ENCODE peak calls at places on chromosomes 3 and 15, in seven cellular contexts. One of them, this sample, is unnamed. For H3K4me1 and H3K9me3, the result is how much of the 10 kb centered on the place peaks cover.

GRCh38 chr3:55567615-55568014 is 80.5 kb upstream of the WNT5A start:
- DNase-seq in fibroblast of lung: peak
- DNase-seq in left ventricle myocardium inferior: no peak
- DNase-seq in upper lobe of right lung: no peak
- DNase-seq in lower lobe of right lung: no peak
- DNase-seq in mucosa of descending colon: no peak
- DNase-seq in HCT116: no peak
- DNase-seq in this sample: peak

GRCh38 chr3:133124511-133124910 is 86.3 kb downstream of the TMEM108 start:
- DNase-seq in fibroblast of lung: peak
- DNase-seq in left ventricle myocardium inferior: peak
- DNase-seq in upper lobe of right lung: no peak
- DNase-seq in lower lobe of right lung: no peak
- DNase-seq in mucosa of descending colon: no peak
- DNase-seq in HCT116: no peak
- DNase-seq in this sample: peak

GRCh38 chr15:62089616-62090015 is 22.8 kb downstream of the C2CD4A start:
- DNase-seq in fibroblast of lung: peak
- DNase-seq in left ventricle myocardium inferior: no peak
- DNase-seq in upper lobe of right lung: no peak
- DNase-seq in lower lobe of right lung: no peak
- DNase-seq in mucosa of descending colon: no peak
- DNase-seq in HCT116: no peak
- DNase-seq in this sample: no peak

GRCh38 chr3:169659096-169659521 is 4.4 kb downstream of the MECOM start:
- DNase-seq in fibroblast of lung: no peak
- DNase-seq in left ventricle myocardium inferior: peak
- DNase-seq in upper lobe of right lung: peak
- DNase-seq in lower lobe of right lung: no peak
- DNase-seq in mucosa of descending colon: no peak
- DNase-seq in HCT116: no peak
- DNase-seq in this sample: peak

GRCh38 chr3:21117397-21117796 is 633.6 kb downstream of the ZNF385D start:
- DNase-seq in fibroblast of lung: peak
- DNase-seq in left ventricle myocardium inferior: no peak
- DNase-seq in upper lobe of right lung: no peak
- DNase-seq in lower lobe of right lung: no peak
- DNase-seq in mucosa of descending colon: no peak
- DNase-seq in HCT116: no peak
- DNase-seq in this sample: no peak

GRCh38 chr3:137642831-137643230 is 121.3 kb upstream of the SOX14 start:
- DNase-seq in fibroblast of lung: no peak
- DNase-seq in left ventricle myocardium inferior: no peak
- DNase-seq in upper lobe of right lung: no peak
- DNase-seq in lower lobe of right lung: no peak
- DNase-seq in mucosa of descending colon: no peak
- DNase-seq in HCT116: no peak
- DNase-seq in this sample: no peak

GRCh38 chr3:132804498-132804897 is 82.3 kb upstream of the NPHP3 start:
- DNase-seq in fibroblast of lung: peak
- DNase-seq in left ventricle myocardium inferior: no peak
- DNase-seq in upper lobe of right lung: no peak
- DNase-seq in lower lobe of right lung: no peak
- DNase-seq in mucosa of descending colon: no peak
- DNase-seq in HCT116: no peak
- DNase-seq in this sample: no peak

GRCh38 chr3:24505678-24506560 is 11.3 kb upstream of the THRB start:
- DNase-seq in fibroblast of lung: no peak
- DNase-seq in left ventricle myocardium inferior: no peak
- DNase-seq in upper lobe of right lung: no peak
- DNase-seq in lower lobe of right lung: no peak
- DNase-seq in mucosa of descending colon: peak
- DNase-seq in HCT116: no peak
- DNase-seq in this sample: no peak

GRCh38 chr15:48625126-48625525 is 20.4 kb downstream of the FBN1 start:
- DNase-seq in fibroblast of lung: peak
- DNase-seq in left ventricle myocardium inferior: no peak
- DNase-seq in upper lobe of right lung: no peak
- DNase-seq in lower lobe of right lung: no peak
- DNase-seq in mucosa of descending colon: no peak
- DNase-seq in HCT116: no peak
- DNase-seq in this sample: peak

GRCh38 chr15:89912145-89912673 is 543 bp downstream of the ARPIN start:
- DNase-seq in fibroblast of lung: peak
- DNase-seq in left ventricle myocardium inferior: peak
- DNase-seq in upper lobe of right lung: peak
- DNase-seq in lower lobe of right lung: peak
- DNase-seq in mucosa of descending colon: peak
- DNase-seq in HCT116: no peak
- DNase-seq in this sample: peak

GRCh38 chr3:58308728-58309127 is 2.4 kb downstream of the HTD2 start:
- DNase-seq in fibroblast of lung: no peak
- DNase-seq in left ventricle myocardium inferior: no peak
- DNase-seq in upper lobe of right lung: no peak
- DNase-seq in lower lobe of right lung: no peak
- DNase-seq in mucosa of descending colon: peak
- DNase-seq in HCT116: no peak
- DNase-seq in this sample: no peak

GRCh38 chr15:58362262-58362922 is 69.4 kb upstream of the LIPC start:
- DNase-seq in fibroblast of lung: no peak
- DNase-seq in left ventricle myocardium inferior: no peak
- DNase-seq in upper lobe of right lung: no peak
- DNase-seq in lower lobe of right lung: no peak
- DNase-seq in mucosa of descending colon: no peak
- DNase-seq in HCT116: no peak
- DNase-seq in this sample: no peak

GRCh38 chr3:186520957-186521842 is 23.0 kb downstream of the CRYGS start:
- DNase-seq in fibroblast of lung: no peak
- DNase-seq in left ventricle myocardium inferior: no peak
- DNase-seq in upper lobe of right lung: no peak
- DNase-seq in lower lobe of right lung: no peak
- DNase-seq in mucosa of descending colon: no peak
- DNase-seq in HCT116: no peak
- DNase-seq in this sample: no peak

GRCh38 chr3:65955792-65956477 is 82.8 kb downstream of the MAGI1 start:
- DNase-seq in fibroblast of lung: peak
- DNase-seq in left ventricle myocardium inferior: no peak
- DNase-seq in upper lobe of right lung: no peak
- DNase-seq in lower lobe of right lung: no peak
- DNase-seq in mucosa of descending colon: peak
- DNase-seq in HCT116: peak
- DNase-seq in this sample: no peak

GRCh38 chr3:71172951-71173350 is 410.6 kb downstream of the FOXP1 start:
- DNase-seq in fibroblast of lung: peak
- DNase-seq in left ventricle myocardium inferior: no peak
- DNase-seq in upper lobe of right lung: no peak
- DNase-seq in lower lobe of right lung: no peak
- DNase-seq in mucosa of descending colon: no peak
- DNase-seq in HCT116: no peak
- DNase-seq in this sample: no peak

GRCh38 chr3:54756330-54756731 is 171.5 kb downstream of the LRTM1 start:
- DNase-seq in fibroblast of lung: peak
- DNase-seq in left ventricle myocardium inferior: no peak
- DNase-seq in upper lobe of right lung: no peak
- DNase-seq in lower lobe of right lung: no peak
- DNase-seq in mucosa of descending colon: no peak
- DNase-seq in HCT116: no peak
- DNase-seq in this sample: no peak

GRCh38 chr3:196138464-196138863 is 56.6 kb upstream of the TFRC start:
- DNase-seq in fibroblast of lung: no peak
- DNase-seq in left ventricle myocardium inferior: no peak
- DNase-seq in upper lobe of right lung: no peak
- DNase-seq in lower lobe of right lung: peak
- DNase-seq in mucosa of descending colon: no peak
- DNase-seq in HCT116: no peak
- DNase-seq in this sample: no peak

GRCh38 chr3:67305160-67305559 is 307.1 kb downstream of the KBTBD8 start:
- DNase-seq in fibroblast of lung: no peak
- DNase-seq in left ventricle myocardium inferior: no peak
- DNase-seq in upper lobe of right lung: no peak
- DNase-seq in lower lobe of right lung: no peak
- DNase-seq in mucosa of descending colon: no peak
- DNase-seq in HCT116: no peak
- DNase-seq in this sample: no peak

GRCh38 chr15:100572362-100572983 is 29.5 kb downstream of the LINS1 start:
- DNase-seq in fibroblast of lung: no peak
- DNase-seq in left ventricle myocardium inferior: no peak
- DNase-seq in upper lobe of right lung: no peak
- DNase-seq in lower lobe of right lung: no peak
- DNase-seq in mucosa of descending colon: no peak
- DNase-seq in HCT116: no peak
- DNase-seq in this sample: peak

GRCh38 chr3:55662683-55663082 is 175.6 kb upstream of the WNT5A start:
- DNase-seq in fibroblast of lung: peak
- DNase-seq in left ventricle myocardium inferior: no peak
- DNase-seq in upper lobe of right lung: no peak
- DNase-seq in lower lobe of right lung: no peak
- DNase-seq in mucosa of descending colon: no peak
- DNase-seq in HCT116: no peak
- DNase-seq in this sample: peak

GRCh38 chr3:156209631-156210336 is 89.4 kb downstream of the KCNAB1 start:
- DNase-seq in fibroblast of lung: peak
- DNase-seq in left ventricle myocardium inferior: no peak
- DNase-seq in upper lobe of right lung: no peak
- DNase-seq in lower lobe of right lung: no peak
- DNase-seq in mucosa of descending colon: no peak
- DNase-seq in HCT116: no peak
- DNase-seq in this sample: no peak
- H3K4me1 ChIP-seq in fibroblast of lung: under half
- H3K4me1 ChIP-seq in left ventricle myocardium inferior: under half
- H3K4me1 ChIP-seq in upper lobe of right lung: under half
- H3K4me1 ChIP-seq in lower lobe of right lung: under half
- H3K4me1 ChIP-seq in mucosa of descending colon: under half
- H3K4me1 ChIP-seq in HCT116: under half
- H3K4me1 ChIP-seq in this sample: under half

GRCh38 chr15:94991718-94992117 is 760.4 kb downstream of the MCTP2 start:
- DNase-seq in fibroblast of lung: no peak
- DNase-seq in left ventricle myocardium inferior: no peak
- DNase-seq in upper lobe of right lung: no peak
- DNase-seq in lower lobe of right lung: no peak
- DNase-seq in mucosa of descending colon: no peak
- DNase-seq in HCT116: no peak
- DNase-seq in this sample: no peak
- H3K9me3 ChIP-seq in fibroblast of lung: under half
- H3K9me3 ChIP-seq in left ventricle myocardium inferior: under half
- H3K9me3 ChIP-seq in upper lobe of right lung: under half
- H3K9me3 ChIP-seq in lower lobe of right lung: under half
- H3K9me3 ChIP-seq in mucosa of descending colon: under half
- H3K9me3 ChIP-seq in HCT116: under half
- H3K9me3 ChIP-seq in this sample: under half

GRCh38 chr15:31974154-31974794 is 56.0 kb upstream of the CHRNA7 start:
- DNase-seq in fibroblast of lung: no peak
- DNase-seq in left ventricle myocardium inferior: no peak
- DNase-seq in upper lobe of right lung: no peak
- DNase-seq in lower lobe of right lung: no peak
- DNase-seq in mucosa of descending colon: no peak
- DNase-seq in HCT116: no peak
- DNase-seq in this sample: no peak

GRCh38 chr15:31975446-31976229 is 54.7 kb upstream of the CHRNA7 start:
- DNase-seq in fibroblast of lung: no peak
- DNase-seq in left ventricle myocardium inferior: no peak
- DNase-seq in upper lobe of right lung: no peak
- DNase-seq in lower lobe of right lung: no peak
- DNase-seq in mucosa of descending colon: peak
- DNase-seq in HCT116: no peak
- DNase-seq in this sample: no peak

GRCh38 chr15:31973197-31973596 is 57.1 kb upstream of the CHRNA7 start:
- DNase-seq in fibroblast of lung: no peak
- DNase-seq in left ventricle myocardium inferior: no peak
- DNase-seq in upper lobe of right lung: no peak
- DNase-seq in lower lobe of right lung: no peak
- DNase-seq in mucosa of descending colon: no peak
- DNase-seq in HCT116: no peak
- DNase-seq in this sample: no peak

GRCh38 chr15:31977138-31977537 is 53.2 kb upstream of the CHRNA7 start:
- DNase-seq in fibroblast of lung: no peak
- DNase-seq in left ventricle myocardium inferior: no peak
- DNase-seq in upper lobe of right lung: no peak
- DNase-seq in lower lobe of right lung: no peak
- DNase-seq in mucosa of descending colon: no peak
- DNase-seq in HCT116: no peak
- DNase-seq in this sample: no peak

DNA sequence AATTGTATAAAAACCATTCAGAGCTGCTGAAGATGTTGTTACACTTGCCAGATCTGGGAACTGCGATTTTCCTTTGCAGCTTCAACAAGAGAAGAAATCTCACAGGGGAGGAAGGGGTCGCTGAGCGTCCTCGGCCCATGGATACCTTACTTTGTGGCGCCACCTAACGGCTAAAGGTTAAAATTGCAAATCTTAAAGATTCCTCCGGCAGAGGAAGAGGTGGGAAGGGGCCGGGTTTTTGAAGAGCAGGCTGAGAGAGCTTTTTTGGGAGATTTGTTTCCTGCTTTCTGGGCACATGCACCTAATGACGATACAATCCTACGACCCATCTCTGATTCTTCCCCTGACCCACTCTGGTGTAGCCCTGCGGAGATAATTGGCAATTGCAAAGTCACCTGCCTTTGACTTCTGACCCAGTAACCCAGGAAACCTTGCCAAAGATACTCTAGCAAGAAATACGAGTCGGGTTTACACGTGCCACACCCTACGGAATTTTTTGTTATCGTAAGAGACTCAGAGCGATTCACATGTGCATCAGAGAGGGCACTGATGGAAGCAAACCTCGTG is 55.4 kb upstream of the CHRNA7 start:
- DNase-seq in fibroblast of lung: no peak
- DNase-seq in left ventricle myocardium inferior: no peak
- DNase-seq in upper lobe of right lung: no peak
- DNase-seq in lower lobe of right lung: no peak
- DNase-seq in mucosa of descending colon: peak
- DNase-seq in HCT116: no peak
- DNase-seq in this sample: peak
- TF ChIP-seq CTCF in fibroblast of lung: peak
- TF ChIP-seq CTCF in left ventricle myocardium inferior: peak
- TF ChIP-seq CTCF in upper lobe of right lung: peak
- TF ChIP-seq CTCF in lower lobe of right lung: peak
- TF ChIP-seq CTCF in mucosa of descending colon: peak
- TF ChIP-seq CTCF in HCT116: peak
- TF ChIP-seq CTCF in this sample: peak

GRCh38 chr3:113247664-113248458 is 36.5 kb downstream of the BOC start:
- DNase-seq in fibroblast of lung: no peak
- DNase-seq in left ventricle myocardium inferior: no peak
- DNase-seq in upper lobe of right lung: no peak
- DNase-seq in lower lobe of right lung: no peak
- DNase-seq in mucosa of descending colon: no peak
- DNase-seq in HCT116: no peak
- DNase-seq in this sample: no peak

GRCh38 chr3:113243071-113243470 is 31.7 kb downstream of the BOC start:
- DNase-seq in fibroblast of lung: no peak
- DNase-seq in left ventricle myocardium inferior: no peak
- DNase-seq in upper lobe of right lung: no peak
- DNase-seq in lower lobe of right lung: no peak
- DNase-seq in mucosa of descending colon: no peak
- DNase-seq in HCT116: no peak
- DNase-seq in this sample: no peak

GRCh38 chr3:113247051-113247450 is 35.7 kb downstream of the BOC start:
- DNase-seq in fibroblast of lung: no peak
- DNase-seq in left ventricle myocardium inferior: no peak
- DNase-seq in upper lobe of right lung: no peak
- DNase-seq in lower lobe of right lung: no peak
- DNase-seq in mucosa of descending colon: no peak
- DNase-seq in HCT116: no peak
- DNase-seq in this sample: no peak

GRCh38 chr3:113243846-113244245 is 32.5 kb downstream of the BOC start:
- DNase-seq in fibroblast of lung: no peak
- DNase-seq in left ventricle myocardium inferior: no peak
- DNase-seq in upper lobe of right lung: no peak
- DNase-seq in lower lobe of right lung: no peak
- DNase-seq in mucosa of descending colon: no peak
- DNase-seq in HCT116: no peak
- DNase-seq in this sample: no peak

GRCh38 chr3:113245775-113246174 is 34.4 kb downstream of the BOC start:
- DNase-seq in fibroblast of lung: peak
- DNase-seq in left ventricle myocardium inferior: peak
- DNase-seq in upper lobe of right lung: no peak
- DNase-seq in lower lobe of right lung: no peak
- DNase-seq in mucosa of descending colon: no peak
- DNase-seq in HCT116: no peak
- DNase-seq in this sample: peak
- H3K4me1 ChIP-seq in fibroblast of lung: under half
- H3K4me1 ChIP-seq in left ventricle myocardium inferior: under half
- H3K4me1 ChIP-seq in upper lobe of right lung: under half
- H3K4me1 ChIP-seq in lower lobe of right lung: under half
- H3K4me1 ChIP-seq in mucosa of descending colon: under half
- H3K4me1 ChIP-seq in HCT116: under half
- H3K4me1 ChIP-seq in this sample: under half